ENCODE peak calls at places on chromosomes 11 and 22, in eight cellular contexts. One of them, this sample, is unnamed.
A peak's percentile ranks its signal among the peaks of the same experiment; 100 is the strongest.

GRCh38 chr11:78023426-78023825 is 350 bp upstream of the KCTD14 start:
- DNase-seq in transverse colon: no peak
- DNase-seq in stomach: no peak
- DNase-seq in H1: no peak
- DNase-seq in endothelial cell of umbilical vein: no peak
- DNase-seq in K562: no peak
- DNase-seq in upper lobe of left lung: no peak
- DNase-seq in Panc1: no peak
- DNase-seq in this sample: no peak

GRCh38 chr11:112580864-112581263 is 320.2 kb upstream of the PLET1 start:
- DNase-seq in stomach: no peak
- DNase-seq in Panc1: no peak
- DNase-seq in K562: no peak
- DNase-seq in upper lobe of left lung: no peak
- DNase-seq in endothelial cell of umbilical vein: no peak
- DNase-seq in H1: no peak
- DNase-seq in transverse colon: no peak
- DNase-seq in this sample: no peak

GRCh38 chr22:44260216-44261035 is 52.3 kb downstream of the SHISAL1 start:
- DNase-seq in transverse colon: no peak
- DNase-seq in stomach: no peak
- DNase-seq in H1: no peak
- DNase-seq in Panc1: no peak
- DNase-seq in endothelial cell of umbilical vein: no peak
- DNase-seq in K562: no peak
- DNase-seq in upper lobe of left lung: peak; percentile 14
- DNase-seq in this sample: no peak

GRCh38 chr11:120835601-120836228 is 188.2 kb upstream of the TBCEL start:
- DNase-seq in endothelial cell of umbilical vein: no peak
- DNase-seq in K562: no peak
- DNase-seq in stomach: no peak
- DNase-seq in transverse colon: no peak
- DNase-seq in Panc1: no peak
- DNase-seq in upper lobe of left lung: no peak
- DNase-seq in H1: no peak
- DNase-seq in this sample: peak; percentile 42

GRCh38 chr11:47192111-47192510 is 5.9 kb upstream of the PACSIN3 start:
- DNase-seq in upper lobe of left lung: no peak
- DNase-seq in K562: no peak
- DNase-seq in transverse colon: no peak
- DNase-seq in H1: no peak
- DNase-seq in Panc1: no peak
- DNase-seq in endothelial cell of umbilical vein: no peak
- DNase-seq in stomach: no peak
- DNase-seq in this sample: no peak

GRCh38 chr11:110762596-110762995 is 50.4 kb upstream of the ARHGAP20 start:
- DNase-seq in H1: no peak
- DNase-seq in K562: no peak
- DNase-seq in endothelial cell of umbilical vein: no peak
- DNase-seq in upper lobe of left lung: no peak
- DNase-seq in Panc1: no peak
- DNase-seq in stomach: no peak
- DNase-seq in transverse colon: no peak
- DNase-seq in this sample: no peak

GRCh38 chr11:3171931-3172560 is 6.9 kb upstream of the OSBPL5 start:
- DNase-seq in transverse colon: no peak
- DNase-seq in K562: no peak
- DNase-seq in upper lobe of left lung: no peak
- DNase-seq in endothelial cell of umbilical vein: no peak
- DNase-seq in Panc1: no peak
- DNase-seq in H1: no peak
- DNase-seq in stomach: no peak
- DNase-seq in this sample: no peak

GRCh38 chr11:64553554-64554201 is 37.3 kb upstream of the SLC22A12 start:
- DNase-seq in endothelial cell of umbilical vein: peak; percentile 54
- DNase-seq in stomach: peak; percentile 60
- DNase-seq in H1: no peak
- DNase-seq in K562: peak; percentile 80
- DNase-seq in upper lobe of left lung: peak; percentile 46
- DNase-seq in Panc1: peak; percentile 39
- DNase-seq in transverse colon: peak; percentile 59
- DNase-seq in this sample: peak; percentile 52

GRCh38 chr11:96621161-96621560 is 231.3 kb downstream of the JRKL start:
- DNase-seq in H1: no peak
- DNase-seq in endothelial cell of umbilical vein: no peak
- DNase-seq in transverse colon: no peak
- DNase-seq in K562: no peak
- DNase-seq in Panc1: no peak
- DNase-seq in stomach: no peak
- DNase-seq in upper lobe of left lung: no peak
- DNase-seq in this sample: no peak

GRCh38 chr22:42813501-42813900 is 43.6 kb downstream of the ARFGAP3 start:
- DNase-seq in Panc1: no peak
- DNase-seq in H1: no peak
- DNase-seq in transverse colon: no peak
- DNase-seq in endothelial cell of umbilical vein: no peak
- DNase-seq in upper lobe of left lung: no peak
- DNase-seq in K562: no peak
- DNase-seq in stomach: no peak
- DNase-seq in this sample: no peak

GRCh38 chr22:38754247-38755154 is 1.3 kb downstream of the SUN2 start:
- DNase-seq in endothelial cell of umbilical vein: peak; percentile 48
- DNase-seq in stomach: peak; percentile 92
- DNase-seq in upper lobe of left lung: peak; percentile 77
- DNase-seq in Panc1: no peak
- DNase-seq in transverse colon: peak; percentile 73
- DNase-seq in K562: no peak
- DNase-seq in H1: no peak
- DNase-seq in this sample: no peak

GRCh38 chr22:26763633-26764295 is 106.4 kb downstream of the MIAT start:
- DNase-seq in K562: no peak
- DNase-seq in transverse colon: no peak
- DNase-seq in stomach: no peak
- DNase-seq in H1: no peak
- DNase-seq in upper lobe of left lung: no peak
- DNase-seq in endothelial cell of umbilical vein: no peak
- DNase-seq in Panc1: no peak
- DNase-seq in this sample: no peak

GRCh38 chr11:112167145-112167544 is at the start of gene TEX12:
- DNase-seq in endothelial cell of umbilical vein: no peak
- DNase-seq in H1: no peak
- DNase-seq in K562: no peak
- DNase-seq in upper lobe of left lung: no peak
- DNase-seq in Panc1: no peak
- DNase-seq in transverse colon: no peak
- DNase-seq in stomach: no peak
- DNase-seq in this sample: no peak

GRCh38 chr11:114165326-114166230 is 106.1 kb downstream of the ZBTB16 start:
- DNase-seq in transverse colon: peak; percentile 51
- DNase-seq in K562: no peak
- DNase-seq in Panc1: no peak
- DNase-seq in H1: no peak
- DNase-seq in upper lobe of left lung: no peak
- DNase-seq in endothelial cell of umbilical vein: no peak
- DNase-seq in stomach: no peak
- DNase-seq in this sample: no peak

GRCh38 chr11:77170107-77170506 is 42.1 kb downstream of the MYO7A start:
- DNase-seq in H1: peak; percentile 41
- DNase-seq in upper lobe of left lung: no peak
- DNase-seq in stomach: no peak
- DNase-seq in transverse colon: no peak
- DNase-seq in Panc1: no peak
- DNase-seq in K562: no peak
- DNase-seq in endothelial cell of umbilical vein: no peak
- DNase-seq in this sample: no peak

GRCh38 chr11:70421123-70421522 is 22.8 kb downstream of the CTTN start:
- DNase-seq in transverse colon: no peak
- DNase-seq in upper lobe of left lung: no peak
- DNase-seq in K562: no peak
- DNase-seq in stomach: no peak
- DNase-seq in endothelial cell of umbilical vein: no peak
- DNase-seq in H1: no peak
- DNase-seq in Panc1: no peak
- DNase-seq in this sample: no peak

DNA sequence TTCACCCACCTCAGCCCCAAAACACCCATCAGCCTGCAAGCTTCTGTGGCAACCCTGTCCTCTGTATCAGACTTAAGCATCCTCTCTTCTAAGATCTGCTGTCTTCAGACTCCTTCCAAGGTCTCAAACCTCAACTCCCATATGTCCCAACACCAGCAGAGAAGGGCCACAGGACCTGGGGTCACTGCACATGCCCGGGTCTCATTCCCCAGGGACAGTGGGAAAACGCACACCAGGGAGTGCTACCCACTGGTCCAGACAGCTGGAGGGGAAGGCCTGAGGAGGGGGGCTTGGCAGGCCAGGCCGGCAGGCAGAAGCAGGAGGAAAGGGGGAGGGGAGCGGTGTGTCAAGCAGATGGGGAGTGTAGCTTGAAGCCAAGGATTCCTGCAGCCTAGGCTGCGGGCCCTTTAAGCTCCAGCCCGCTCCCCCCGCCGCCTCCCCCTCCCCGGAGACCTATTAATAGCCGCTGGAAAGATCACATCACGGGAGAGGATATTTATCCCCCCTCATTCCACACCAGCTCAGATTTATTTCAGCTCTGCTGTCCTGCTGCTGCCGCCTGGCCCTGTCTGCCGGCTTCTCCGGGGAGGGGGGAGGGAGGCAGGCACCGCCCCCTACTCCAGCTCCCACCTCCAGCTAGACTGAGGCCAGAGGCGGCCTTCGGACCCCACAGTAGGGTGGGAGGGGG is 16.7 kb downstream of the BCL9L start:
- DNase-seq in K562: no peak
- DNase-seq in H1: no peak
- DNase-seq in Panc1: no peak
- DNase-seq in upper lobe of left lung: peak; percentile 72
- DNase-seq in endothelial cell of umbilical vein: peak; percentile 70
- DNase-seq in transverse colon: peak; percentile 71
- DNase-seq in stomach: peak; percentile 72
- DNase-seq in this sample: no peak
- TF ChIP-seq POLR2AphosphoS5 in K562: no peak
- TF ChIP-seq POLR2AphosphoS5 in H1: peak; percentile 12
- TF ChIP-seq POLR2AphosphoS5 in Panc1: peak; percentile 77
- TF ChIP-seq POLR2AphosphoS5 in upper lobe of left lung: peak; percentile 63
- TF ChIP-seq POLR2AphosphoS5 in endothelial cell of umbilical vein: no peak
- TF ChIP-seq POLR2AphosphoS5 in transverse colon: peak; percentile 59
- TF ChIP-seq POLR2AphosphoS5 in stomach: peak; percentile 49
- TF ChIP-seq POLR2AphosphoS5 in this sample: no peak

DNA sequence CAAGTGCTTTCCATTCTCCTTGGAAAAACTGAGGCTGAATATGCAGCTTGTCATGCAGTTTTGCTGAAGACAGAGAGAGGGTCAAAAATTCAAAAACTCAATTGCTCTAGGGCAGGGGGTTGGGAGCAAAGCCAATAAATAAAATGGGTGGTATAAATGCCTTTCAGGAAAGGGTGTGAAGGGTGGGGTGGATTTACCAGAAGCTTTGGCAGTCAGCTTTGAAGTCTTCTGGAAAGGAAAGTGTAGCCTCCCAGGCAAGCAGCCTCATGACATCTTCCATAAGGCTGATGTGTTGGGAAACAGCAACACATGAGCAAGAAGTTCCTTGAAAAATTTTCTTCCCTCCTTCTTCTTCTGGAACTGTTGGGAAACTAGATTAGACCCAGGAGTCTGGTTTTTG is 38.7 kb downstream of the SNX19 start:
- DNase-seq in Panc1: no peak
- DNase-seq in upper lobe of left lung: no peak
- DNase-seq in H1: no peak
- DNase-seq in K562: no peak
- DNase-seq in stomach: no peak
- DNase-seq in endothelial cell of umbilical vein: no peak
- DNase-seq in transverse colon: no peak
- DNase-seq in this sample: no peak
- TF ChIP-seq POLR2AphosphoS5 in Panc1: no peak
- TF ChIP-seq POLR2AphosphoS5 in upper lobe of left lung: no peak
- TF ChIP-seq POLR2AphosphoS5 in H1: no peak
- TF ChIP-seq POLR2AphosphoS5 in K562: no peak
- TF ChIP-seq POLR2AphosphoS5 in stomach: no peak
- TF ChIP-seq POLR2AphosphoS5 in endothelial cell of umbilical vein: no peak
- TF ChIP-seq POLR2AphosphoS5 in transverse colon: no peak
- TF ChIP-seq POLR2AphosphoS5 in this sample: no peak

DNA sequence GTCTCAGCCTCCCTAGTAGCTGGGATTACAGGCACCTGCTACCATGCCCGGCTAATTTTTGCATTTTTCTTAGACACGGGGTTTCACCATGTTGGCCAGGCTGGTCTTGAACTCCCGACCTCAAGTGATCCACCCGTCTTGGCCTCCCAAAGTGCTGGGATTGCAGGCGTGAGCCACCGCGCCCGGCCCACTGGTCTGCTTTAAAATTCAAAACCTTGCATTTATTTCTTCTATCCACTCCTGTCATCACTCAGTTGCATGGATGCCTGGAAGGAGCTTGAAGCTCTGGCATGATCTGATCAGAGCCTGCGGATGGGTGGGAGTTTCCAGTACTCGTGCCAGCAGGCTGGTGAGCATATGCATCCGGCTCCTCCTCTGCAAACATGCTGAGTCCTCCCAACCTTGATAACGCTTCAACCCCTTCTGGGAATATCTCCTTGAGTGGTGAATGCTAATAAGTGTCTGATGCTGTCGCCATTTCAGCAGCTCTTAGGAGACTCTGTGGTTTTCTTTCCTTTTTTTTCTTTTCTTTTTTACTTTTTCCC is 39.6 kb downstream of the UBASH3B start:
- DNase-seq in Panc1: no peak
- DNase-seq in upper lobe of left lung: no peak
- DNase-seq in transverse colon: no peak
- DNase-seq in endothelial cell of umbilical vein: no peak
- DNase-seq in stomach: no peak
- DNase-seq in H1: no peak
- DNase-seq in K562: no peak
- DNase-seq in this sample: no peak
- TF ChIP-seq POLR2AphosphoS5 in Panc1: no peak
- TF ChIP-seq POLR2AphosphoS5 in upper lobe of left lung: no peak
- TF ChIP-seq POLR2AphosphoS5 in transverse colon: no peak
- TF ChIP-seq POLR2AphosphoS5 in endothelial cell of umbilical vein: no peak
- TF ChIP-seq POLR2AphosphoS5 in stomach: no peak
- TF ChIP-seq POLR2AphosphoS5 in H1: no peak
- TF ChIP-seq POLR2AphosphoS5 in K562: no peak
- TF ChIP-seq POLR2AphosphoS5 in this sample: no peak

DNA sequence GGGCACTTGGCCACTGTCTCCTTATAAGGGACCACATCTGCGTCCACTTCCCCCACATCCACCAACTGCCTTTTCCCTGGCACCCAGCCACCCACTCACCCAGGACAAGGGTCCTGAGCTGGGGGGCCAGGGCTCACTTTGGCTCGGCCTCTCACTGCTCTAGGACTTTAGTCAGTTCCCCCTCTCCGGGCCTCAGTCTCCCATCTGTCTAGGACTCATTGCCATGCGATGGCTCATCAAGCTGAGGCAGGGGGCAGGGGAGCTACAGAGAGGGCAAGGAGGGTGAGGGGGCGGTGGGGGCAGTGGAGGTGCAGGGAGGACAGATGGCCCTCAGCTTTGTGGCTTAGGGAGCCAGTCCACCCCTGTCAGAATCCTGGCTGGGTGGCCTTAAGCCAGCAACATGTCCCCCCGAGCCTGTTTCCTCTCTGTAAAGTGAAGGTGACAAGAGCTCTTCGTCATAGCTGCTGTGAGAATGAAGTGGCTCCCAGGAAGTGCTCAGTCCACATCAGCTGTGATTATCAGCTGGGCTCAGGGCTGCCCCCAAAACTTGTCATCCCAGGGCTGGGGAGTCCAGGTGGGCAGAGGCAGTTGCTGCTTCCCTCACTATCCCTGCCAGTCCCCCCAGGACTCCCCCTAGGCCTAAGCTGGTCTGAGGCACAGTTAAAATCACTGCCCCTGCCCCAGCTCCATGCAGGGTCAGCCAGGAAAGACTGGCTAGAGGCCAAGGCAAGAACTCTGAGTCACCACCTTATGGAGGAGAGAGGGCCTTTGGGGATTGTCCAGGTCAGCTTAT is 14.9 kb downstream of the RAC2 start:
- DNase-seq in H1: no peak
- DNase-seq in K562: peak; percentile 30
- DNase-seq in upper lobe of left lung: no peak
- DNase-seq in endothelial cell of umbilical vein: peak; percentile 68
- DNase-seq in stomach: no peak
- DNase-seq in Panc1: peak; percentile 20
- DNase-seq in transverse colon: no peak
- DNase-seq in this sample: no peak
- TF ChIP-seq POLR2AphosphoS5 in H1: no peak
- TF ChIP-seq POLR2AphosphoS5 in K562: no peak
- TF ChIP-seq POLR2AphosphoS5 in upper lobe of left lung: no peak
- TF ChIP-seq POLR2AphosphoS5 in endothelial cell of umbilical vein: no peak
- TF ChIP-seq POLR2AphosphoS5 in stomach: no peak
- TF ChIP-seq POLR2AphosphoS5 in Panc1: no peak
- TF ChIP-seq POLR2AphosphoS5 in transverse colon: no peak
- TF ChIP-seq POLR2AphosphoS5 in this sample: no peak